ENCODE peak calls at places on chromosomes 13 and 19, in five cellular contexts. P is MM.1S, S is mesendoderm, W is aorta, H is BE2C. Y is an unnamed sample.

GRCh38 chr13:23899555-23899954 is 2.3 kb upstream of the C1QTNF9B start:
- DNase-seq in P (peak; percentile 17), S (no peak), H (peak; percentile 33), W (no peak), Y (no peak)

GRCh38 chr13:100600461-100600860 is 11.9 kb upstream of the GGACT start:
- DNase-seq in P (no peak), W (no peak), H (no peak), S (no peak), Y (no peak)

GRCh38 chr13:44231786-44232516 is 141.7 kb upstream of the SERP2 start:
- DNase-seq in H (no peak), S (peak; percentile 97), W (peak; percentile 57), P (no peak), Y (peak; percentile 76)

GRCh38 chr19:46201413-46202310 is 27.9 kb upstream of the IGFL1 start:
- DNase-seq in W (no peak), P (no peak), H (peak; percentile 76), S (no peak), Y (no peak)

GRCh38 chr19:36266375-36266961 is 51.6 kb downstream of the ZNF146 start:
- DNase-seq in P (no peak), W (no peak), S (no peak), H (no peak), Y (peak; percentile 30)

GRCh38 chr19:11749751-11750150 is 11.0 kb upstream of the ZNF823 start:
- DNase-seq in W (no peak), P (no peak), S (no peak), H (no peak), Y (no peak)

GRCh38 chr13:99275093-99275469 is 16.9 kb upstream of the GPR18 start:
- DNase-seq in H (no peak), W (no peak), P (peak; percentile 21), S (no peak), Y (no peak)

GRCh38 chr13:48730971-48731658 is 77.4 kb downstream of the CYSLTR2 start:
- DNase-seq in P (no peak), W (no peak), H (no peak), S (peak; percentile 21), Y (peak; percentile 16)

GRCh38 chr19:7622933-7623685 is 6.2 kb downstream of the XAB2 start:
- DNase-seq in W (no peak), H (no peak), S (no peak), P (no peak), Y (peak; percentile 96)

GRCh38 chr13:91506759-91507158 is 108.3 kb downstream of the GPC5 start:
- DNase-seq in H (no peak), W (no peak), P (no peak), S (no peak), Y (no peak)

GRCh38 chr19:28159065-28159464 is 1053.9 kb downstream of the UQCRFS1 start:
- DNase-seq in P (no peak), W (no peak), H (no peak), S (no peak), Y (no peak)

GRCh38 chr19:57786906-57787305 is 17.4 kb downstream of the ZNF586 start:
- DNase-seq in H (no peak), W (no peak), S (peak; percentile 65), P (no peak), Y (peak; percentile 44)

GRCh38 chr19:12603714-12604113 is 6.9 kb downstream of the ZNF490 start:
- DNase-seq in W (no peak), H (no peak), S (no peak), P (peak; percentile 84), Y (no peak)

GRCh38 chr19:48378194-48378570 is 13.2 kb downstream of the KDELR1 start:
- DNase-seq in H (no peak), W (no peak), P (peak; percentile 93), S (no peak), Y (no peak)

GRCh38 chr19:3565177-3565576 is 7.6 kb upstream of the HMG20B start:
- DNase-seq in W (no peak), H (no peak), S (no peak), P (no peak), Y (no peak)

GRCh38 chr13:109162248-109163051 is 533.0 kb downstream of the MYO16 start:
- DNase-seq in S (no peak), H (no peak), P (peak; percentile 93), W (no peak), Y (no peak)

GRCh38 chr13:74774252-74774651 is 640.0 kb upstream of the KLF12 start:
- DNase-seq in H (no peak), P (no peak), S (no peak), W (no peak), Y (no peak)

GRCh38 chr19:13637664-13638063 is 126.7 kb upstream of the MRI1 start:
- DNase-seq in H (no peak), P (no peak), W (no peak), S (no peak), Y (no peak)

GRCh38 chr19:45100202-45100600 is 7.2 kb downstream of the PPP1R37 start:
- DNase-seq in W (no peak), S (no peak), H (no peak), P (no peak), Y (no peak)

GRCh38 chr13:78909276-78909675 is 250.3 kb upstream of the OBI1 start:
- DNase-seq in H (no peak), W (no peak), P (no peak), S (peak; percentile 91), Y (no peak)

GRCh38 chr19:7230826-7231225 is 63.4 kb downstream of the INSR start:
- DNase-seq in H (no peak), W (peak; percentile 80), S (no peak), P (no peak), Y (no peak)

GRCh38 chr19:29266603-29267002 is 53.7 kb upstream of the UQCRFS1 start:
- DNase-seq in P (no peak), S (no peak), H (no peak), W (no peak), Y (no peak)

GRCh38 chr13:65584126-65584525 is 1646.0 kb downstream of the PCDH9 start:
- DNase-seq in W (no peak), P (no peak), H (no peak), S (peak; percentile 97), Y (no peak)

GRCh38 chr19:7602240-7602934 is 6.7 kb downstream of the CAMSAP3 start:
- DNase-seq in W (no peak), S (no peak), H (no peak), P (no peak), Y (peak; percentile 53)

GRCh38 chr13:48562296-48563066 is 29.6 kb upstream of the RCBTB2 start:
- DNase-seq in P (peak; percentile 91), S (no peak), W (no peak), H (no peak), Y (no peak)

GRCh38 chr13:22086593-22086992 is 415.7 kb downstream of the FGF9 start:
- DNase-seq in H (no peak), P (no peak), S (no peak), W (no peak), Y (no peak)

GRCh38 chr19:16831531-16831930 is 2.3 kb downstream of the SIN3B start:
- DNase-seq in S (no peak), W (no peak), H (no peak), P (no peak), Y (no peak)

GRCh38 chr19:16841391-16841926 is 12.3 kb downstream of the SIN3B start:
- DNase-seq in W (no peak), H (no peak), P (no peak), S (no peak), Y (no peak)

GRCh38 chr19:16834747-16835146 is 5.5 kb downstream of the SIN3B start:
- DNase-seq in S (no peak), P (no peak), H (no peak), W (no peak), Y (no peak)

GRCh38 chr19:16836115-16836905 is 7.1 kb downstream of the SIN3B start:
- DNase-seq in H (no peak), S (no peak), P (no peak), W (peak; percentile 71), Y (peak; percentile 58)

DNA sequence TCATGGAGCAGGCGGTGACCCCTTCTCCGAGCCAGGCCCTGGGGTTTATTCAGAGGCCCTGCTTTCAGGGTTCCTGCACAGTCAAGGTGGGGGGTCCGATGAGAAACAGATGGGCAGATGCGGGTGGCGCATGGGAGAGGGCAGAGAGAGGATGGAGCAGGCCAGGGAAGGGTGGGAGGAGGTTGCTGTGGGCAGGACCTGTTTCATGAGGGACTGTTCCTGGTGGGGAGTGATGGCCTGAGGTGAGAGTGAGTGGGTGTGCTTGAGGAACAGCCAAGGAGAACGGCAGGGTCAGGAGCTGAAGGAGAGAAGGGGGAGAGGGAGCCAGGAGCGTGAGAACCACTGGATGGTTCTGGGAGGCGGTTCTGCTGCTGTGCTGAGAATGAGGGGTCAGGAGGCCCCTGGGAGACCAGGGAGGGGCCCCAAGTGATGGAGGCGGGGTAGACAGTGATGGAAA is 7.7 kb downstream of the SIN3B start:
- DNase-seq in S (no peak), H (no peak), W (peak; percentile 16), P (no peak), Y (no peak)
- H3K36me3 ChIP-seq in S (peaks cover 17% of the 10 kb centered on the region), H (peaks cover 51% of the 10 kb centered on the region), W (peaks cover 5% of the 10 kb centered on the region), P (no peaks in the 10 kb centered on the region), Y (peaks cover 44% of the 10 kb centered on the region)

GRCh38 chr19:56089344-56089743 is 31.8 kb downstream of the ZNF787 start:
- DNase-seq in P (no peak), S (no peak), W (no peak), H (no peak), Y (peak; percentile 50)

GRCh38 chr19:56094449-56094848 is 26.6 kb downstream of the ZNF787 start:
- DNase-seq in S (no peak), P (no peak), W (no peak), H (no peak), Y (peak; percentile 5)

GRCh38 chr19:56091066-56091490 is 30.0 kb downstream of the ZNF787 start:
- DNase-seq in P (no peak), S (no peak), W (no peak), H (no peak), Y (no peak)

GRCh38 chr19:56092685-56093631 is 28.1 kb downstream of the ZNF787 start:
- DNase-seq in H (no peak), S (no peak), W (no peak), P (no peak), Y (peak; percentile 20)

DNA sequence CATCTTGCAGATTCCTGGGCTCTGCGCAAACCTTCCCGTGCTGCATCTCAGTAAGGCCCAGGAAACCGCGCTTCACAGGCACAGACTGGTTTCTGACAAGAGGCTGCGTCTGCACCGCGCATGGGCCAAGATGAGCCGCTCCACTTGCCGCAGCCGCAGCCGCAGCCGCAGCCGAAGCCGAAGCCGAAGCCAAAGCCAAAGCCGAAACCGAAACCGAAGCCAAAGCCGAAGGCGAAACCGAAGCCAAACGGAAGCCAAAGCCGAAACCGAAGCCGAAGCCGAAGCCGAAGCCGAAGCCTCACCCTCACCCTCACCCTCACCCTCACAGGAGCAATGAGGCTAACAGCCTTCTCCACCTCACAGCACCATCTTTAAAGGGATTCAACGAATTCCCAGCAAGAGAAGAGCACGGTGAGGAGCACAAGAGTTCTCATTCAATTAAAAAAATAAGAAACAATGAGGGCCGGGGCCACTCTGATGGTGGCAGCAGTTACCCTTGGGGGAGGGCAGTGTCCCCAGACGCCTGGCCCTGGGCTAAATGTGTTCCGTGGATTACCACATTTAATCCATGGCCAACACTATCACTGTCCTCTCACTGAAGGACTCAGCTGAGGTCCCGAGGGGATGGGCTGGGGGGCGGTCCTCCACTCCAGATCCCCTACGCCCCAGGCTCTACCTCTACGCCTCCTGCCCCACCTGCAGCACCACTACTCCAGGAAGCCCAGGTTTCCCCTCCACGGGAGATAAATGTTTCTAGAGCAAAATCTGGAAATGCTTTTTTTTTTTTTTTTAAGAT is 29.1 kb downstream of the ZNF787 start:
- DNase-seq in P (peak; percentile 87), S (no peak), H (no peak), W (no peak), Y (peak; percentile 52)
- H3K4me3 ChIP-seq in P (no peak overlapping the region), S (no peak overlapping the region), H (no peak overlapping the region), W (no peak overlapping the region), Y (no peak overlapping the region)

GRCh38 chr19:38728752-38729541 is 15.3 kb downstream of the CAPN12 start:
- DNase-seq in S (no peak), W (no peak), H (no peak), P (no peak), Y (no peak)
- H3K36me3 ChIP-seq in S (peaks cover 21% of the 10 kb centered on the region), W (peaks cover 34% of the 10 kb centered on the region), H (peaks cover 33% of the 10 kb centered on the region), P (no peaks in the 10 kb centered on the region), Y (peaks cover 38% of the 10 kb centered on the region)

GRCh38 chr13:50016421-50016820 is 1.2 kb downstream of the KCNRG start:
- DNase-seq in H (no peak), W (no peak), P (no peak), S (no peak), Y (no peak)
- H3K4me3 ChIP-seq in H (no peak overlapping the region), W (no peak overlapping the region), P (no peak overlapping the region), S (no peak overlapping the region), Y (no peak overlapping the region)

Y was measured in H7.